ENCODE peak calls at places on chromosomes 16 and 17, in seven cellular contexts. P is astrocyte of the spinal cord, N is HL-60, F is retinal pigment epithelial cell, W is breast epithelium, R is PC-9, M is Peyer's patch. E is an unnamed sample.
A peak's percentile ranks its signal among the peaks of the same experiment; 100 is the strongest.

GRCh38 chr16:88638323-88639230 is at the start of gene IL17C:
- DNase-seq in M (peak; percentile 77), W (no peak), F (no peak), N (no peak), P (no peak), R (peak; percentile 40), E (no peak)

GRCh38 chr16:29873319-29873718 is 10.3 kb upstream of the CDIPT start:
- DNase-seq in M (no peak), R (no peak), F (no peak), N (no peak), W (no peak), P (no peak), E (no peak)

GRCh38 chr16:27378871-27379580 is 22.9 kb upstream of the IL21R start:
- DNase-seq in W (no peak), P (peak; percentile 20), M (no peak), R (no peak), F (no peak), N (peak; percentile 62), E (no peak)

GRCh38 chr16:80620656-80621605 is 80.1 kb downstream of the DYNLRB2 start:
- DNase-seq in W (no peak), F (no peak), R (no peak), M (no peak), P (no peak), N (no peak), E (no peak)

GRCh38 chr16:23949630-23950290 is 114.0 kb downstream of the PRKCB start:
- DNase-seq in W (no peak), F (no peak), P (no peak), M (peak; percentile 53), R (no peak), N (peak; percentile 79), E (no peak)

GRCh38 chr17:31394544-31394943 is 3.1 kb downstream of the RAB11FIP4 start:
- DNase-seq in F (peak; percentile 25), P (peak; percentile 73), R (no peak), N (peak; percentile 50), M (no peak), W (no peak), E (peak; percentile 16)

GRCh38 chr16:2142942-2143868 is 5.2 kb upstream of the RAB26 start:
- DNase-seq in N (peak; percentile 75), W (no peak), F (no peak), P (no peak), M (no peak), R (no peak), E (no peak)

GRCh38 chr17:74795327-74796020 is 19.3 kb upstream of the NAT9 start:
- DNase-seq in W (no peak), R (no peak), P (no peak), N (no peak), M (no peak), F (no peak), E (no peak)

GRCh38 chr17:333626-334396 is 18.8 kb downstream of the RPH3AL start:
- DNase-seq in M (peak; percentile 62), W (no peak), F (no peak), N (no peak), P (peak; percentile 12), R (no peak), E (no peak)

DNA sequence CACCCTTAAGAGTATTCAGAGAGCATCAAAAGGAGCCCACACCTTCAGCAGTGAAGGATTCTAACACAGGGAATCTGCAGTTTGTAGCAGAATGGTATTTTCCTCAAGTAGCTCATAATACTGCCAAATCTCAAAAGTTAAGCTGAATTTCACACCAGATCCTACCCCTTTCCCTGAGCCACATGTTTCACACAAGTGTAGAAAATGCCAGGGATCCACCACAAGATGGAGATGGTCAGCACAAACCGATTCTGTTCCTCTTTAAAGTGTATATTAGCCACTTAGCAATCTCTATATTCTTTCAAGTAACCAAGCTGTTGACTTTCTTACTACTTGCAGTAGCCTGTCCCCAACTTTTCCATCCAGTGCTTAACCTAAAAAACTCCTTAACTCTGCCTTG is 13.2 kb downstream of the GINS2 start:
- DNase-seq in P (peak; percentile 44), N (peak; percentile 36), R (no peak), F (no peak), W (no peak), M (no peak), E (no peak)
- TF ChIP-seq CTCF in P (peak; percentile 65), N (no peak), R (peak; percentile 57), F (peak; percentile 67), W (no peak), M (no peak), E (peak; percentile 58)

DNA sequence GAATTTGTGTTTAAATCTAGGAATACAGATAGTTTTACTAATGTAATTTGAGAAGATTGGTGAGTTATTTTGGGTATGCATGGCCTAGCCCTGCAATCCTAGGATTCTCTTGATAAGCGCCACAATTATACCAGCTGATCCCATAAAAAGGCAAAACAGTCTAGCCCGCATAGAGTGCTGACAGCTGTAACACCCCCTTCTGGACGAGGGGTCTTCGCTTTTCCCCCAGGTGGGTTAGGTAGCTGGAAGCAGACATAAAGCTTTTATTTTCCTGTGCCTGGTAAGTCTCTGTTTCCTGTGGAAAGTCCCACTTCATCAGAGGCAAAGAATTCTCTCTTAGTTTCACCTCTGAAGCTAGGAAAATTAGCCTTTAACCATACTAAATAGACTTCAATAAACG is 108.3 kb downstream of the YPEL2 start:
- DNase-seq in P (no peak), N (no peak), W (no peak), M (no peak), R (no peak), F (no peak), E (no peak)
- H3K4me3 ChIP-seq in P (no peak overlapping the region), N (no peak overlapping the region), W (no peak overlapping the region), M (no peak overlapping the region), R (no peak overlapping the region), F (no peak overlapping the region), E (no peak overlapping the region)

GRCh38 chr17:3040882-3041281 is 22.5 kb downstream of the OR1D5 start:
- DNase-seq in W (no peak), F (no peak), R (no peak), M (no peak), N (no peak), P (no peak), E (no peak)

GRCh38 chr17:3039748-3040147 is 23.7 kb downstream of the OR1D5 start:
- DNase-seq in W (no peak), M (no peak), P (no peak), R (no peak), F (no peak), N (peak; percentile 31), E (no peak)

GRCh38 chr17:3038941-3039340 is 24.5 kb downstream of the OR1D5 start:
- DNase-seq in R (no peak), M (peak; percentile 15), N (no peak), F (no peak), P (no peak), W (no peak), E (no peak)

GRCh38 chr17:3046753-3047152 is 16.7 kb downstream of the OR1D5 start:
- DNase-seq in R (no peak), N (no peak), M (no peak), P (no peak), F (no peak), W (no peak), E (no peak)

GRCh38 chr17:3043737-3044365 is 19.6 kb downstream of the OR1D5 start:
- DNase-seq in N (peak; percentile 35), F (no peak), M (peak; percentile 37), W (no peak), P (no peak), R (no peak), E (no peak)
- TF ChIP-seq CTCF in N (no peak), F (peak; percentile 39), M (no peak), W (no peak), P (no peak), R (peak; percentile 73), E (no peak)

GRCh38 chr17:10197362-10197720 is 1.1 kb downstream of the GAS7 start:
- DNase-seq in R (no peak), N (no peak), M (no peak), F (no peak), P (no peak), W (no peak), E (no peak)
- H3K4me3 ChIP-seq in R (no peak overlapping the region), N (peak overlapping the region; percentile 56), M (peak overlapping the region; percentile 62), F (peak overlapping the region; percentile 66), P (peak overlapping the region; percentile 24), W (peak overlapping the region; percentile 81), E (peak overlapping the region; percentile 56)

GRCh38 chr17:56475121-56475520 is 118.4 kb upstream of the NOG start:
- DNase-seq in R (no peak), N (no peak), F (no peak), W (no peak), P (no peak), M (no peak), E (no peak)

GRCh38 chr17:56481654-56482053 is 111.8 kb upstream of the NOG start:
- DNase-seq in F (no peak), R (no peak), W (no peak), P (no peak), M (no peak), N (no peak), E (no peak)

GRCh38 chr17:56482229-56482628 is 111.3 kb upstream of the NOG start:
- DNase-seq in F (no peak), M (no peak), N (no peak), R (no peak), P (no peak), W (no peak), E (no peak)

DNA sequence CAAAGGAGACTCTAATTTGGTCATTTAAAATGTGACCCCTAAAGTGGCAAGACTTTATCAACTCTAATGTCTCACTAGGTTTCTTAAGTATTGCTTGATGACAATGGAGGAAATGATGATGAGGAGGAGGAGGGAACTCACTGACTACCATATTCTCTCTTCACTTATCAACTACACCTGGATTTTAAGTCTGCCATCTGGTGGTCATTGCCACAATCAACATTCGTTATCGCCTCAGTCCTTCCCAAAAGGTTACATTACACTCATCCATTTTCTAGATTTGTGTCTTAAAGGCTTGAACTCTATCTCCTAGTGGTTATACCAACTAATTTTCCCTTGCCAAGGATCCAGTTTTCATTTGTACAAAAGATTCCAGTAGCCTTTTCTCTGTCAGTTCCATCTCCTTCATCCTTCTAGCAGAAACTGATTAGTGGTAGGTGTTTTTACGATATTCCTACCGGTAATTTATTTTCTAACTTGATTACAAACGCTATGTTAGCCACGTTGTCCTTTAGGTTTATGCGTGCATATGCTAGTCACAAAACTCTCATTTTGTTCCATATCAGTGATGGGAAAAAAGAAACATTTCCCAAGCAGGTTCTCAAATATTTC is 114.6 kb upstream of the NOG start:
- DNase-seq in P (peak; percentile 15), F (peak; percentile 2), W (no peak), R (no peak), M (no peak), N (peak; percentile 35), E (no peak)
- TF ChIP-seq CTCF in P (peak; percentile 45), F (peak; percentile 64), W (no peak), R (peak; percentile 64), M (no peak), N (peak; percentile 40), E (peak; percentile 47)

GRCh38 chr16:66578596-66579531 is at the start of gene CMTM2:
- DNase-seq in N (no peak), W (no peak), R (no peak), M (no peak), F (no peak), P (no peak), E (no peak)
- H3K4me3 ChIP-seq in N (no peak within 1 kb of the TSS), W (peak within 1 kb of the TSS; percentile 7), R (no peak within 1 kb of the TSS), M (peak within 1 kb of the TSS; percentile 47), F (peak within 1 kb of the TSS; percentile 21), P (no peak within 1 kb of the TSS), E (no peak within 1 kb of the TSS)

E was measured in AG04449.